ENCODE peak calls at places on chromosomes 2 and 18, in four cellular contexts. Q, C, M and P are unnamed samples.

GRCh38 chr18:45687617-45688016 is 36.4 kb upstream of the SLC14A1 start:
- DNase-seq in M (peak; percentile 43), C (no peak), Q (no peak), P (no peak)

GRCh38 chr2:56001992-56002391 is 78.4 kb upstream of the EFEMP1 start:
- DNase-seq in C (no peak), M (no peak), Q (no peak), P (no peak)

GRCh38 chr2:156702520-156702919 is 266.3 kb downstream of the GPD2 start:
- DNase-seq in Q (no peak), C (no peak), M (no peak), P (no peak)

GRCh38 chr2:129756276-129756675 is 223.2 kb upstream of the RAB6C start:
- DNase-seq in C (no peak), Q (no peak), M (no peak), P (no peak)

GRCh38 chr18:37574113-37574512 is 8.5 kb upstream of the CELF4 start:
- DNase-seq in Q (no peak), M (no peak), C (no peak), P (no peak)

GRCh38 chr2:231548752-231549151 is 18.5 kb upstream of the NMUR1 start:
- DNase-seq in C (no peak), Q (no peak), M (no peak), P (no peak)

GRCh38 chr2:234463626-234464290 is 33.1 kb downstream of the ARL4C start:
- DNase-seq in Q (no peak), C (no peak), M (no peak), P (peak; percentile 73)

GRCh38 chr2:6576312-6576711 is 289.4 kb downstream of the CMPK2 start:
- DNase-seq in C (no peak), Q (no peak), M (no peak), P (no peak)

GRCh38 chr2:10157293-10157692 is 34.8 kb downstream of the RRM2 start:
- DNase-seq in M (no peak), Q (no peak), C (no peak), P (peak; percentile 50)

GRCh38 chr2:32671885-32672519 is 44.2 kb downstream of the TTC27 start:
- DNase-seq in Q (no peak), M (no peak), C (no peak), P (no peak)

GRCh38 chr2:241798081-241798630 is 10.8 kb upstream of the NEU4 start:
- DNase-seq in M (no peak), C (no peak), Q (no peak), P (peak; percentile 47)

GRCh38 chr2:226796012-226796839 is 3.4 kb downstream of the IRS1 start:
- DNase-seq in C (no peak), M (no peak), Q (no peak), P (no peak)

GRCh38 chr2:31239842-31240198 is 5.9 kb downstream of the EHD3 start:
- DNase-seq in M (no peak), C (no peak), Q (no peak), P (no peak)

GRCh38 chr2:129779783-129780182 is 199.7 kb upstream of the RAB6C start:
- DNase-seq in M (no peak), Q (no peak), C (no peak), P (no peak)

GRCh38 chr2:95343429-95344207 is 46.5 kb downstream of the KCNIP3 start:
- DNase-seq in C (no peak), Q (no peak), M (no peak), P (no peak)

GRCh38 chr18:7557891-7558454 is 9.1 kb upstream of the PTPRM start:
- DNase-seq in M (no peak), C (no peak), Q (no peak), P (no peak)

GRCh38 chr2:178530625-178531142 is 50.4 kb downstream of the PLEKHA3 start:
- DNase-seq in C (no peak), M (peak; percentile 56), Q (no peak), P (no peak)

GRCh38 chr2:16012626-16013501 is 72.5 kb downstream of the MYCN start:
- DNase-seq in C (peak; percentile 68), M (peak; percentile 38), Q (peak; percentile 65), P (no peak)

GRCh38 chr2:70010222-70011111 is 49.0 kb upstream of the ASPRV1 start:
- DNase-seq in M (no peak), Q (no peak), C (no peak), P (no peak)

GRCh38 chr18:74766233-74766632 is 168.6 kb downstream of the ZNF407 start:
- DNase-seq in Q (no peak), M (no peak), C (no peak), P (no peak)

GRCh38 chr2:227079726-227080125 is 84.3 kb downstream of the COL4A4 start:
- DNase-seq in C (no peak), Q (no peak), M (no peak), P (no peak)

GRCh38 chr2:113138428-113139322 is 11.3 kb downstream of the IL1RN start:
- DNase-seq in Q (peak; percentile 73), M (peak; percentile 85), C (peak; percentile 84), P (peak; percentile 49)

GRCh38 chr2:1618974-1619373 is 125.3 kb downstream of the PXDN start:
- DNase-seq in M (no peak), C (no peak), Q (no peak), P (no peak)

GRCh38 chr18:48230459-48231113 is 178.6 kb downstream of the ZBTB7C start:
- DNase-seq in M (peak; percentile 61), C (peak; percentile 88), Q (peak; percentile 87), P (peak; percentile 79)

DNA sequence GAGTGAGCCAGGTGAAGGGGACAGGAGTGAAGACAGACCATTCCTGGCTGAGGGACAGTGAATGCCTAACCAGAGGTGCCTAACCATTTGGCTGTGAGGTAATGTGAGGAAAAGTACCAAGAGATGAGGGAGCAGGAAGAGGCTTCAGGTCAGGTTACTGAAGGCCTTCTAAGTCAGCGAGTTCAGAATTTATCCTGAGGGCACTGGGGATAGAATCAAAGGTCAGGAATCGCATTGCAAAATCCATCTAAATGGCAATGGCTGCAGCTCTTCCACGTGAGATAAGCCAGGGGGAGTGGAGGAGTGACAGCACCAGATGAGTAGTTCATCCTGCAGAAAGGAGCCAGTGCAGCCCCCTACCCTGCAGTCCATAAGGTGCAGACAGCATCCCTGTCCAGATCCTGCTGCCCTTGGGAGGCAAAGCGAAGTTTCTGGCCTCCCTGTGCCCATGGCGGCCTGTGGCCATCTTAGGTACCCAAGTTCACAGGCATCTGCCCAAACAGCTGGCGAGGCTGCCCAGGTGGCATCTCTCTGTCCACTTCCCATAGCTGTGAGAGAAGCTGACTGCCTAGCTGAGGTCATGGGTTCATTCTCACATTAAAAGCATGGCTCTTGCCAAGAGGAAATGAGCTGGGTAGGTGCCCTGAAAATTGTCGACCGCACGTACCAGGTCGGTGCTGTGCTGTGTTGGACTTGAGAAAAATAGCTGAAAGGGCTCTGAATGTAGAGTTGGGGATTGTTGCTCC is 49.5 kb downstream of the CYP27C1 start:
- DNase-seq in Q (no peak), C (no peak), M (no peak), P (no peak)
- H3F3A ChIP-seq in Q (no peaks in the 10 kb centered on the region), C (no peaks in the 10 kb centered on the region), M (no peaks in the 10 kb centered on the region), P (no peaks in the 10 kb centered on the region)

DNA sequence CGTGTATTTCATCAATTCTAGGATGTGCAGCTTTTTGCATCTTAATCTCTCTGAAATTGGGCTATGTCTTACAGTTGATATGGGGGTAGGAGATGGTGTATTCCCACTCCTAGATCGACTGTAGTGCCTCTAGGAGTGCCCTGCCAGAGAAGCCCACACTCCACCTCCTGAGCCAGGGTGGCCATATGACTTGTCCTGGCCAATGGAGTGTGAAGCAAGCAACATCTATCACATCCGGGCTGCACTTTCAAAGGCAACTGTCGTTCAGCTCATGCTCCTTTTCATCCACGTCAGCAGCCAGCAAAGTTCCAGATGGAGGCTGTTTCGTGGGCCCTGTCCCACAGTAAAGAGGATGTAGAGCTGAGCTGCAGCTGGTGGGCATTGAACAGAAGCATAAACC is 149.4 kb upstream of the SLC1A4 start:
- DNase-seq in M (no peak), Q (no peak), C (no peak), P (no peak)
- H3F3A ChIP-seq in M (no peaks in the 10 kb centered on the region), Q (peaks cover 36% of the 10 kb centered on the region), C (peaks cover 2% of the 10 kb centered on the region), P (peaks cover 19% of the 10 kb centered on the region)

GRCh38 chr2:30177861-30178465 is 31.2 kb downstream of the YPEL5 start:
- DNase-seq in M (no peak), C (no peak), Q (no peak), P (no peak)
- H3F3A ChIP-seq in M (no peaks in the 10 kb centered on the region), C (no peaks in the 10 kb centered on the region), Q (no peaks in the 10 kb centered on the region), P (no peaks in the 10 kb centered on the region)

GRCh38 chr2:224498991-224499390 is 86.2 kb downstream of the CUL3 start:
- DNase-seq in C (no peak), Q (no peak), M (no peak), P (no peak)
- H3F3A ChIP-seq in C (no peaks in the 10 kb centered on the region), Q (no peaks in the 10 kb centered on the region), M (no peaks in the 10 kb centered on the region), P (peaks cover 8% of the 10 kb centered on the region)

GRCh38 chr18:79796531-79797390 is 977 bp upstream of the KCNG2 start:
- DNase-seq in C (peak; percentile 53), Q (peak; percentile 31), M (no peak), P (no peak)
- H3F3A ChIP-seq in C (no peaks in the 10 kb centered on the region), Q (peaks cover 6% of the 10 kb centered on the region), M (no peaks in the 10 kb centered on the region), P (no peaks in the 10 kb centered on the region)

GRCh38 chr2:190903693-190904450 is 23.3 kb downstream of the GLS start:
- DNase-seq in Q (no peak), C (no peak), M (no peak), P (no peak)
- H3F3A ChIP-seq in Q (no peaks in the 10 kb centered on the region), C (no peaks in the 10 kb centered on the region), M (peaks cover 13% of the 10 kb centered on the region), P (peaks cover 68% of the 10 kb centered on the region)

GRCh38 chr2:96498023-96498431 is 7.1 kb downstream of the NEURL3 start:
- DNase-seq in Q (no peak), M (no peak), C (peak; percentile 73), P (no peak)

GRCh38 chr2:96500385-96501066 is 4.6 kb downstream of the NEURL3 start:
- DNase-seq in C (peak; percentile 25), M (no peak), Q (no peak), P (no peak)

GRCh38 chr2:96501471-96501874 is 3.7 kb downstream of the NEURL3 start:
- DNase-seq in C (no peak), M (peak; percentile 41), Q (no peak), P (no peak)

GRCh38 chr2:96501886-96502810 is 3.0 kb downstream of the NEURL3 start:
- DNase-seq in C (no peak), Q (no peak), M (no peak), P (no peak)

GRCh38 chr2:96499061-96499960 is 5.8 kb downstream of the NEURL3 start:
- DNase-seq in Q (no peak), C (no peak), M (no peak), P (no peak)
- H3F3A ChIP-seq in Q (no peaks in the 10 kb centered on the region), C (no peaks in the 10 kb centered on the region), M (no peaks in the 10 kb centered on the region), P (no peaks in the 10 kb centered on the region)

DNA sequence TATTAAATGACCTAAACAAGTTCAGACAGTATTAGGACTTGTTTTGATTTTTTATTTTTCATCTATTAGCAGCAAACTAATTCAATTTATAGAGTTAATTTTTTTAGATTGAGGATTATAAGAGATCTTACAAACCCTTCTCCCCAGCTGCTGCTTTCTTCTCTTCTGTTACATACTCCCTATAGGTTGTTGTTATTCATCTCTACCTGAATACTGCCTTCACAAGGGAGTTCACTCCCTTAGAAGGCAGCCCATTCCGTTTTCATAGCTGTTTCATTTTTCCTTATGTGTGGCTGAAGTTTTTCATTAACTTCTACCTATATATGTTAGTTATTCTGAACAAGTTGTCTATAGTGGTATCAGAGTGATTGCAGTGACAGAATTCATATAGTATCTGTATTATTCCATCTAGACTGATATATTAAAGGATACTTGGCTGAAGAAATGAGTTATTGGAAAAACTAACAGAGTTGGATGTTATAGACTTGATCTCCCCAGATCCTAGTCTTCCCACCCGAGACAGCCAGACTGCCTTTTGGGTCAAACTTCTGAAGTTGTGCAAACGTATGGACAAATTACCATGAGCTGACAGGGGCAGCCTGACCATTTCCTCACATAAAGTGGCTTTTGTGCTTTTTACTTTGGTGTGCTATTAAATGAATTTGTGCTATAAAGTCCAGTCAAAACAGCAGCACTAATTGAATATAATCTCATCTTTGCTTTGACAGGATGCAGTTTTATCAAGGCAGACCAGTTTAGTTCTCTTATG is 8.7 kb downstream of the GLS start:
- DNase-seq in C (no peak), M (no peak), Q (no peak), P (no peak)
- H3F3A ChIP-seq in C (no peaks in the 10 kb centered on the region), M (peaks cover 9% of the 10 kb centered on the region), Q (no peaks in the 10 kb centered on the region), P (peaks cover 16% of the 10 kb centered on the region)

GRCh38 chr2:127219716-127220090 is 396 bp downstream of the CYP27C1 start:
- DNase-seq in Q (peak; percentile 78), M (no peak), C (peak; percentile 71), P (peak; percentile 82)
- H3F3A ChIP-seq in Q (peaks cover 15% of the 10 kb centered on the region), M (no peaks in the 10 kb centered on the region), C (peaks cover 6% of the 10 kb centered on the region), P (no peaks in the 10 kb centered on the region)